ENCODE peak calls at places on chromosomes 12 and 14, in five cellular contexts. R is lower leg skin, V is GM13977, L is kidney, U is dorsolateral prefrontal cortex. X is an unnamed sample.

GRCh38 chr14:92540472-92541048 is 27.0 kb downstream of the RIN3 start:
- DNase-seq in R (peak; percentile 97), V (no peak), L (peak; percentile 96), U (peak; percentile 54), X (peak; percentile 66)

GRCh38 chr14:72924332-72924731 is 1.9 kb upstream of the DCAF4 start:
- DNase-seq in R (peak; percentile 82), V (no peak), L (no peak), U (no peak), X (no peak)

GRCh38 chr14:94675036-94675435 is 62.8 kb downstream of the SERPINA3 start:
- DNase-seq in R (no peak), V (no peak), L (no peak), U (no peak), X (no peak)

GRCh38 chr14:77707355-77707723 is 484 bp downstream of the ALKBH1 start:
- DNase-seq in R (no peak), V (peak; percentile 34), L (no peak), U (peak; percentile 17), X (peak; percentile 46)

GRCh38 chr14:75518625-75519024 is 3.6 kb upstream of the BATF start:
- DNase-seq in R (no peak), V (peak; percentile 32), L (no peak), U (no peak), X (no peak)

GRCh38 chr12:5661820-5662219 is 229.9 kb downstream of the NTF3 start:
- DNase-seq in R (no peak), V (no peak), L (no peak), U (no peak), X (no peak)

GRCh38 chr12:52873513-52873831 is 24.7 kb upstream of the KRT78 start:
- DNase-seq in R (no peak), V (no peak), L (no peak), U (no peak), X (no peak)

GRCh38 chr12:120361506-120362208 is 7.3 kb downstream of the MSI1 start:
- DNase-seq in R (no peak), V (peak; percentile 85), L (peak; percentile 89), U (peak; percentile 73), X (no peak)

GRCh38 chr12:120224304-120225199 is 23.6 kb upstream of the RPLP0 start:
- DNase-seq in R (no peak), V (no peak), L (peak; percentile 90), U (no peak), X (no peak)

GRCh38 chr12:28780096-28780495 is 369.0 kb upstream of the FAR2 start:
- DNase-seq in R (no peak), V (no peak), L (no peak), U (peak; percentile 3), X (peak; percentile 51)

GRCh38 chr12:94353130-94353529 is 106.5 kb downstream of the CEP83 start:
- DNase-seq in R (no peak), V (no peak), L (no peak), U (no peak), X (no peak)

GRCh38 chr14:99441918-99442317 is 38.7 kb downstream of the SETD3 start:
- DNase-seq in R (no peak), V (no peak), L (no peak), U (no peak), X (no peak)

GRCh38 chr14:99441157-99441870 is 39.3 kb downstream of the SETD3 start:
- DNase-seq in R (no peak), V (no peak), L (no peak), U (no peak), X (no peak)

GRCh38 chr14:99437706-99438105 is 43.0 kb downstream of the SETD3 start:
- DNase-seq in R (no peak), V (no peak), L (no peak), U (no peak), X (no peak)

GRCh38 chr14:99436247-99437180 is 44.1 kb downstream of the SETD3 start:
- DNase-seq in R (no peak), V (no peak), L (no peak), U (no peak), X (no peak)

GRCh38 chr14:99440278-99440677 is 40.4 kb downstream of the SETD3 start:
- DNase-seq in R (no peak), V (no peak), L (no peak), U (no peak), X (no peak)
- TF ChIP-seq CTCF in R (no peak), V (no peak), L (no peak), U (no peak), X (no peak)

GRCh38 chr14:69349091-69349777 is 48.9 kb downstream of the ERH start:
- DNase-seq in R (no peak), V (no peak), L (no peak), U (no peak), X (no peak)

GRCh38 chr14:69345402-69345801 is 52.7 kb downstream of the ERH start:
- DNase-seq in R (no peak), V (no peak), L (no peak), U (no peak), X (no peak)

GRCh38 chr14:69344171-69344570 is 53.9 kb downstream of the ERH start:
- DNase-seq in R (no peak), V (no peak), L (no peak), U (no peak), X (no peak)

GRCh38 chr14:69342928-69343525 is 55.1 kb downstream of the ERH start:
- DNase-seq in R (no peak), V (no peak), L (no peak), U (no peak), X (no peak)

DNA sequence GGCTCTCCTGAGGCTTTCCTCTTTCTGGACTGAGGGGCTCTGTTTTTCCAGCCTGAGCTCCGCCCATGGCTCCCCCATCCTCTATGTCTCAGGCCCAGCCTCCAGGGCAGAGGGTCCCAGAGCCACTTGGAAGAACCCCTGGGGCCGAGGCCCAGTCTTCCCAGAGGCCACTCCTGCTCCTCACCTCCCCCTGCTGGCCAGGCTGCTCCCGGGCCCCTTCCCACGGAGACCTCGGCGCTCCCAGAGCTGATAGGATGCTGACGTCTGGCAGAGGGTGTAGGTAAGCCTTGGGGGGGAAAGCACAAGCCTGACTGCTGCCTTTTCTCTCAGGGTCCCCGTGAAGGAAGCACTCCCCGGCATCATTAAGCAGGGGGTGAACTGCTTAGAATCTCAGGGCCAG is 51.4 kb downstream of the ERH start:
- DNase-seq in R (no peak), V (no peak), L (no peak), U (no peak), X (no peak)
- TF ChIP-seq CTCF in R (no peak), V (peak; percentile 58), L (peak; percentile 18), U (no peak), X (peak; percentile 63)

DNA sequence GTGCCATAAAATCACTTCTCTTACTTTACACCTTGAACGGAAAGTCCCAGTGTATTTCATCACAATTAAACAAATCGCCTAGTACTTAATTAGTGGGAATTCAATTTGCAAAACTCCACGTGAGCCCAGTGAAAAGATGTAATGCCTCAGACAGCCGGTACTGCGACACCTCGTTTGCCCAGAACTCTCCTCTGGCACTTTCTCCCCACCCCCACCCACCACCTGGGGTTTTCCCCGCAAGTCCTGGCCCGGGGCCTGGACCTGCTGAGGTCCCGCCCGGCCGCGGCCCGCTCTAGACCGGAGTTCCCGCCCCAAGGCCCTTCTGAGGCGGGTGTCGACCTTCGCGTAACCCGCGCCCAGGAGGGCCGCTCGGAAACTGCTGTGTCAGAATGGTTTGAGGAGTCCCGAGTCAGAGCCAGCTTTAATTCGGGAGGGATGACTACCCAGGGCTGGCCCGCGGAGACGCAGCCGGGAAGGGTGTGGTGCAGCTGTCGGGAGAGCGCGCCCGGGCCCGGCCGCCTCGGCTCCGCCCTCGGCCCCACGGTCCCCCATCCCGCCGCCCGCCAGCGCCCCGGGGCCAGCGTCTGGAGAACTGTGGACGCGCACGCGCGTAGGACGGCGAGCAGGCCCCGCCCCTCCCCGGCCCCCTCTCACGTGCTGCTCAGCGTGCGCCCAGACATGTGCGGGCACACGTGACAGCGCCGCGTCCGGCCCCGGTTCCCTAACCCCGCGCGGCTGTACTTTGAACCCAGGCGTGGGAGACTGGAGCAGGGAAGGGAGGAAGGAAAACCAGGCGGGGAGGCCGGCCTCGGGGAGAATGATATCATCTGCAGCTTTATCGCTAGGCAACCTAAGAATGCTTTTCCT is 10.8 kb downstream of the BHLHE41 start:
- DNase-seq in R (peak; percentile 98), V (peak; percentile 88), L (peak; percentile 98), U (peak; percentile 90), X (peak; percentile 88)
- TF ChIP-seq CTCF in R (no peak), V (no peak), L (peak; percentile 8), U (no peak), X (peak; percentile 22)

GRCh38 chr12:41452838-41453237 is 264.7 kb downstream of the PDZRN4 start:
- DNase-seq in R (no peak), V (no peak), L (no peak), U (no peak), X (no peak)
- TF ChIP-seq CTCF in R (no peak), V (no peak), L (no peak), U (no peak), X (no peak)

X was measured in CD14-positive monocyte.